ENCODE peak calls at places on chromosomes 12 and 14, in eight cellular contexts. Z is stimulated activated naive CD8-positive, alpha-beta T cell treated with anti-CD3 and anti-CD28 coated beads, Interleukin-15, amount 100 ng/mL, for 72 hours; Q is activated CD4-positive, alpha-beta T cell treated with anti-CD3 and anti-CD28 coated beads for 4 hours; T is RWPE1; M is testis; C is NCI-H2081; D is AG08396; N is B cell. H is an unnamed sample.

GRCh38 chr12:68957273-68957672 is 24.3 kb upstream of the CPM start:
- DNase-seq in Z (no peak), Q (no peak), T (no peak), M (no peak), C (no peak), D (no peak), N (no peak), H (no peak)

GRCh38 chr14:21498540-21499526 is 12.3 kb downstream of the METTL3 start:
- DNase-seq in Z (peak), Q (peak), T (peak), M (no peak), C (peak), D (peak), N (no peak), H (peak)

GRCh38 chr14:96198430-96199133 is 6.1 kb upstream of the BDKRB2 start:
- DNase-seq in Z (no peak), Q (no peak), T (no peak), M (no peak), C (no peak), D (no peak), N (no peak), H (no peak)

GRCh38 chr14:93029911-93030555 is 85.7 kb downstream of the ITPK1 start:
- DNase-seq in Z (no peak), Q (no peak), T (no peak), M (no peak), C (no peak), D (no peak), N (no peak), H (no peak)

GRCh38 chr14:51922624-51923023 is 62.2 kb downstream of the GNG2 start:
- DNase-seq in Z (no peak), Q (no peak), T (no peak), M (peak), C (no peak), D (peak), N (no peak), H (no peak)

GRCh38 chr12:52657305-52657902 is 5.4 kb upstream of the KRT2 start:
- DNase-seq in Z (no peak), Q (no peak), T (no peak), M (no peak), C (no peak), D (no peak), N (no peak), H (no peak)

GRCh38 chr12:11922361-11922760 is 148.4 kb upstream of the BCL2L14 start:
- DNase-seq in Z (no peak), Q (no peak), T (no peak), M (no peak), C (no peak), D (no peak), N (no peak), H (no peak)

GRCh38 chr14:94408546-94409095 is 20.2 kb upstream of the SERPINA1 start:
- DNase-seq in Z (no peak), Q (no peak), T (no peak), M (no peak), C (no peak), D (no peak), N (no peak), H (no peak)

GRCh38 chr12:53516758-53517455 is 9.6 kb upstream of the NPFF start:
- DNase-seq in Z (no peak), Q (no peak), T (no peak), M (no peak), C (no peak), D (no peak), N (no peak), H (no peak)

GRCh38 chr12:5437657-5438056 is 5.7 kb downstream of the NTF3 start:
- DNase-seq in Z (no peak), Q (no peak), T (no peak), M (no peak), C (no peak), D (no peak), N (no peak), H (no peak)

GRCh38 chr12:89861086-89861485 is 152.4 kb upstream of the ATP2B1 start:
- DNase-seq in Z (no peak), Q (no peak), T (no peak), M (no peak), C (no peak), D (no peak), N (no peak), H (no peak)

GRCh38 chr14:100295376-100296105 is 10.7 kb downstream of the SLC25A29 start:
- DNase-seq in Z (no peak), Q (no peak), T (no peak), M (no peak), C (no peak), D (no peak), N (peak), H (no peak)

H was measured in AG20443.